ENCODE peak calls at places on chromosomes 3 and 15, in ten cellular contexts. R is CD4-positive, alpha-beta memory T cell; K is AG09309; Q is Peyer's patch; D is uterus; Z is astrocyte of the spinal cord; C is sigmoid colon; T is NT2/D1; W is IMR-90; U is A549. H is an unnamed sample.

GRCh38 chr3:53806182-53807116 is 39.8 kb downstream of the CHDH start:
- DNase-seq in Q (peak), T (no peak), Z (peak), K (peak), U (no peak), D (no peak), W (peak), C (peak), R (no peak), H (no peak)

GRCh38 chr15:69265347-69265955 is 33.3 kb upstream of the PAQR5 start:
- DNase-seq in W (peak), T (peak), Q (no peak), R (peak), K (no peak), Z (peak), D (no peak), C (no peak), U (peak), H (peak)

GRCh38 chr3:120432105-120432860 is 18.5 kb downstream of the FSTL1 start:
- DNase-seq in R (no peak), C (no peak), D (no peak), K (no peak), T (peak), W (peak), Q (no peak), Z (peak), U (no peak), H (no peak)

GRCh38 chr3:38730281-38730680 is 80.8 kb upstream of the SCN5A start:
- DNase-seq in Q (no peak), Z (peak), W (peak), C (no peak), K (no peak), T (no peak), U (no peak), R (no peak), D (no peak), H (no peak)

GRCh38 chr15:67839929-67840746 is at the start of gene RNU6-1:
- DNase-seq in R (peak), Q (peak), T (no peak), C (peak), U (peak), W (peak), D (peak), K (peak), Z (peak), H (peak)

GRCh38 chr3:150370129-150370602 is 37.9 kb upstream of the TSC22D2 start:
- DNase-seq in D (peak), W (peak), C (peak), U (peak), K (peak), R (no peak), T (peak), Z (peak), Q (no peak), H (no peak)

GRCh38 chr3:170614214-170614966 is 28.5 kb upstream of the SLC7A14 start:
- DNase-seq in R (no peak), C (no peak), D (no peak), Q (no peak), U (peak), T (no peak), W (peak), Z (peak), K (peak), H (no peak)

GRCh38 chr15:52780172-52780980 is 9.8 kb downstream of the ONECUT1 start:
- DNase-seq in T (no peak), C (no peak), K (peak), Q (no peak), R (peak), U (peak), D (peak), W (peak), Z (peak), H (peak)

GRCh38 chr3:53525765-53526761 is 31.7 kb downstream of the CACNA1D start:
- DNase-seq in Z (no peak), Q (no peak), K (no peak), T (no peak), U (no peak), D (peak), W (no peak), C (peak), R (no peak), H (no peak)

GRCh38 chr15:63041982-63042878 is at the start of gene TPM1:
- DNase-seq in U (peak), R (no peak), K (peak), Q (peak), C (peak), W (peak), T (peak), D (peak), Z (peak), H (no peak)

GRCh38 chr3:119990888-119991287 is 103.4 kb downstream of the GSK3B start:
- DNase-seq in R (no peak), W (peak), K (no peak), U (no peak), T (no peak), D (no peak), C (no peak), Q (no peak), Z (peak), H (no peak)

GRCh38 chr3:176159796-176160195 is 1037.5 kb downstream of the TBL1XR1 start:
- DNase-seq in W (peak), Q (no peak), Z (no peak), K (no peak), C (no peak), U (no peak), D (no peak), R (no peak), T (no peak), H (no peak)

GRCh38 chr3:170909129-170909903 is 879 bp upstream of the EIF5A2 start:
- DNase-seq in T (no peak), Q (no peak), Z (peak), K (peak), U (peak), D (peak), C (peak), W (peak), R (peak), H (no peak)

GRCh38 chr3:62100233-62100989 is 272.9 kb downstream of the FEZF2 start:
- DNase-seq in K (no peak), U (no peak), T (no peak), D (no peak), W (no peak), Q (no peak), R (no peak), Z (no peak), C (no peak), H (no peak)

GRCh38 chr15:25239471-25240345 is 199.1 kb downstream of the UBE3A start:
- DNase-seq in Z (no peak), K (no peak), T (no peak), W (no peak), Q (no peak), R (no peak), D (no peak), C (peak), U (no peak), H (no peak)

GRCh38 chr3:160169139-160169830 is 55.9 kb upstream of the C3orf80 start:
- DNase-seq in D (no peak), W (peak), C (no peak), U (peak), R (no peak), K (peak), Q (no peak), Z (peak), T (no peak), H (no peak)

GRCh38 chr3:97823503-97824004 is 1.7 kb downstream of the CRYBG3 start:
- DNase-seq in Q (no peak), R (no peak), T (no peak), C (no peak), Z (no peak), W (no peak), D (no peak), K (no peak), U (no peak), H (no peak)

GRCh38 chr3:14488286-14489036 is 51.7 kb downstream of the GRIP2 start:
- DNase-seq in Z (no peak), D (no peak), K (no peak), U (no peak), R (no peak), C (no peak), Q (no peak), W (no peak), T (no peak), H (no peak)

GRCh38 chr3:182909318-182910040 is 70.9 kb downstream of the DCUN1D1 start:
- DNase-seq in D (no peak), Q (no peak), U (peak), K (no peak), T (no peak), Z (peak), C (no peak), W (no peak), R (no peak), H (peak)

GRCh38 chr15:41512512-41513281 is 930 bp downstream of the LTK start:
- DNase-seq in D (no peak), U (no peak), C (no peak), W (no peak), Q (peak), Z (no peak), R (peak), K (no peak), T (no peak), H (no peak)

GRCh38 chr3:14768881-14769280 is 49.9 kb upstream of the FGD5 start:
- DNase-seq in R (no peak), D (no peak), T (no peak), W (no peak), Q (no peak), Z (no peak), U (no peak), C (no peak), K (no peak), H (no peak)

DNA sequence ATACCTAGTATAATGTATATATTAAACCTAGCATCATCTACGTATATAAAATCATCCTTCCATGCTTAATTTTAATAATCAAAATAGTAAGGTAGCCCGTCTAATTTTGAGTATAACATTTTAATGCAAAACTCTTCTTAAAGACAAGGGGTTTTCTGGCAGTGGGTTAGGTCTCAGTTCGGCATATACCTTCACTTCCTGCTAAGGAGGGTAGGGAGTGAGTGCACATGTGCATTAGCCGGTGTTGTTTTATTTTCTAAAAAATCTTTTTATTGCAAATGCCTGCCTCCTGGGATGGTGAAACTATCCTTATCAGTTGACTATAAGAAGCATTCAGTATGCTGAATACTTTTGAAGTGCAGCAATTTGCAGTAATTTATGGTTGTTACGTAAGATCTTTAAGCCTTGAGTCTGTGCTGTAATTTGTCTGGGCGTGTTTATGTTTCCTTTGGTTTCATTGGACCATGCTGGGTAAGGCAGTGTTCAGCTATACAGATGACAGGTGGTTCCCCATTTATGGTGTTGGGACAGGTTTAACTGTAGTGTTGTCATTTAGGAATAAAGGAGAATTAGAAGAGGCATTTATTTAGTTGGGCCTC is 11.7 kb downstream of the ARHGEF26 start:
- DNase-seq in Q (no peak), Z (no peak), C (no peak), U (no peak), T (no peak), D (no peak), R (no peak), W (peak), K (peak), H (no peak)
- H3K4me3 ChIP-seq in Q (no peak), Z (no peak), C (no peak), U (no peak), T (no peak), D (no peak), R (no peak), W (no peak), K (no peak), H (no peak)

GRCh38 chr3:188025555-188025954 is 128.4 kb upstream of the LPP start:
- DNase-seq in U (no peak), R (no peak), C (no peak), Z (no peak), K (no peak), Q (no peak), T (no peak), D (no peak), W (no peak), H (no peak)

GRCh38 chr3:188019761-188020160 is 134.2 kb upstream of the LPP start:
- DNase-seq in D (no peak), Q (no peak), C (no peak), Z (no peak), U (no peak), T (no peak), W (no peak), K (no peak), R (no peak), H (no peak)

GRCh38 chr3:188026191-188026968 is 127.6 kb upstream of the LPP start:
- DNase-seq in Z (no peak), R (no peak), W (no peak), U (no peak), T (no peak), K (no peak), C (no peak), D (no peak), Q (no peak), H (no peak)

GRCh38 chr3:188021502-188022040 is 132.4 kb upstream of the LPP start:
- DNase-seq in T (no peak), K (peak), Z (peak), C (no peak), R (no peak), D (no peak), U (no peak), Q (no peak), W (peak), H (no peak)

GRCh38 chr3:188021041-188021440 is 132.9 kb upstream of the LPP start:
- DNase-seq in W (peak), Z (no peak), D (no peak), R (no peak), U (no peak), C (no peak), Q (no peak), K (no peak), T (no peak), H (no peak)
- H3K4me3 ChIP-seq in W (no peak), Z (no peak), D (no peak), R (no peak), U (no peak), C (no peak), Q (no peak), K (no peak), T (no peak), H (no peak)

DNA sequence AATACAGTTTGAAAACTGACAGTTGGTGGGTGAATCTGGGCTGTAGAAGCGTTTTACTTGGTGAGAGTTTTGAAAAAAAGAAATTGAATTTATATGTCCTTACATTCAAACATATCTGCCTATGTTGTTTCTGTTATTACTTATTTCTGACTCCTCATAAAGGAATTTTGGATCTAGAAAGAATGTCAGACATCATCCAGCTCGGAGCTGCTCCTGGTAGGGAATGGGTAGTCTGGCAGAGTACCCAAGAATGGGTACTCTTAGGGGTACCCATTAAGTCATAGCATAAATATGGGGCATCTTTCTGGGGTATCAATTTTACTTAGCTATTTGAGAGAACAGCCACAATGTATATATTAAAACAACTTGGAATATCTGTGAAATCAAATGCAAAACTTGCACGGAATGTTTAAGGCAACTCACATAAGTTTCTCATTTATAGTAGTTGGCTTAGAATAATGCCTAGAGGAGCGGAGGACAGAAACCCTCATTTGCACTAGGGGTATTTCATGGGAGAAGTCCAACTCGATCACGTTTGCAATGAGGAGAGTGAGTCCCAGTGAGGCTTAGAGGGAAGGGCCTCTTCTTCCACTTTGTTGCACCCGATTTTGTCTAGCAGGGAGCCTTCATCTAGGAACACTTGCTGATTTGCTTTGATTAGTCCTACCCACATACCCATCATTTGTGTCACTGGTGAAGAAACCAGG is 2.4 kb upstream of the LARP6 start:
- DNase-seq in Q (no peak), D (no peak), K (no peak), R (no peak), C (no peak), W (peak), Z (peak), T (no peak), U (no peak), H (no peak)
- H3K4me3 ChIP-seq in Q (no peak), D (no peak), K (no peak), R (no peak), C (no peak), W (peak), Z (no peak), T (no peak), U (no peak), H (no peak)

DNA sequence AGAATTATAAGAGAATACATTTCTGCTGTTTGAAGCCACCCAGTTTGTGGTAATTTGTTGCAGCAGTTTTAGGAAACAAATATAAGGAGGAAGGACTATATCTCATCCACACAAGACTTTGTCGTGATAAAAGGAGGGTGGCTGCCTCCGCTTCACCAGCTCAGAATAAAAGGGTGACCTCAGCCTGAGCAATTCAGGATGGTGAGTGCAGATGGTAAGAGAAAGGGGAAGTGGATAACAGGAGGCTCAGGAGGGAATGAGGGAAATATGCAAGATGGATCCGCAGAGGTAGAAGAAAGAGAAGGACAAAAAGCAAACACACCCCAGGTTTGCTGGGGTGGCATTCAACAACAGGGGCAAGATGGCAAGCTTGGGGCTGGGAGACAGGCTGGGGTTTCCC is 108.1 kb upstream of the TNFAIP8L3 start:
- DNase-seq in W (no peak), D (no peak), U (no peak), T (no peak), R (no peak), C (no peak), Q (no peak), Z (no peak), K (no peak), H (no peak)
- H3K4me3 ChIP-seq in W (no peak), D (no peak), U (no peak), T (no peak), R (no peak), C (no peak), Q (no peak), Z (no peak), K (no peak), H (no peak)

H was measured in Jurkat, Clone E6-1.